ENCODE peak calls at places on chromosomes 3 and 15, in eight cellular contexts. G is EL; Q is mammary epithelial cell; R is activated naive CD4-positive, alpha-beta T cell treated with anti-CD3 and anti-CD28 coated beads, Interleukin-2, amount 50 U/mL, for 72 hours; U is head of caudate nucleus; D is M059J; T is T-helper 17 cell; H is fibroblast of the aortic adventitia. J is an unnamed sample.

GRCh38 chr3:128296469-128297251 is 143.4 kb downstream of the EEFSEC start:
- DNase-seq in H (no peak), T (no peak), R (no peak), U (no peak), G (no peak), Q (no peak), D (no peak), J (no peak)

GRCh38 chr3:174191380-174191779 is 667.8 kb upstream of the NAALADL2 start:
- DNase-seq in G (no peak), U (no peak), D (no peak), T (no peak), R (no peak), Q (no peak), H (no peak), J (no peak)

GRCh38 chr3:172675371-172676193 is 35.3 kb downstream of the NCEH1 start:
- DNase-seq in H (peak; percentile 74), Q (peak; percentile 52), R (peak; percentile 33), G (peak; percentile 62), T (no peak), U (no peak), D (peak; percentile 80), J (no peak)

GRCh38 chr15:41043276-41043675 is 72.8 kb downstream of the INO80 start:
- DNase-seq in H (peak; percentile 89), R (no peak), D (no peak), U (no peak), G (peak; percentile 22), T (no peak), Q (no peak), J (no peak)

GRCh38 chr15:97874139-97874538 is 86.4 kb upstream of the ARRDC4 start:
- DNase-seq in D (no peak), H (no peak), G (no peak), U (no peak), R (no peak), Q (no peak), T (no peak), J (no peak)

GRCh38 chr3:167437428-167438139 is 36.3 kb downstream of the SERPINI2 start:
- DNase-seq in U (peak; percentile 56), G (no peak), D (no peak), T (no peak), H (no peak), R (no peak), Q (no peak), J (no peak)

GRCh38 chr3:160695906-160696305 is 18.9 kb downstream of the ARL14 start:
- DNase-seq in G (peak; percentile 69), H (peak; percentile 22), U (no peak), T (no peak), D (peak; percentile 89), R (no peak), Q (no peak), J (no peak)

GRCh38 chr3:141405025-141405424 is 36.7 kb downstream of the ZBTB38 start:
- DNase-seq in Q (no peak), G (peak; percentile 76), T (no peak), U (no peak), R (no peak), D (peak; percentile 50), H (peak; percentile 72), J (no peak)

GRCh38 chr3:64157150-64158035 is 67.9 kb downstream of the PRICKLE2 start:
- DNase-seq in R (no peak), G (no peak), D (no peak), T (no peak), Q (no peak), H (no peak), U (no peak), J (no peak)

GRCh38 chr3:13140596-13140995 is 67.4 kb upstream of the IQSEC1 start:
- DNase-seq in D (no peak), H (no peak), U (no peak), Q (no peak), R (no peak), T (no peak), G (no peak), J (no peak)

GRCh38 chr3:43707998-43708397 is 17.3 kb downstream of the ABHD5 start:
- DNase-seq in Q (peak; percentile 95), T (no peak), H (peak; percentile 89), R (no peak), D (peak; percentile 88), U (no peak), G (peak; percentile 91), J (no peak)

GRCh38 chr15:28899061-28899738 is 13.4 kb downstream of the APBA2 start:
- DNase-seq in T (no peak), H (no peak), U (no peak), Q (no peak), R (no peak), D (no peak), G (no peak), J (no peak)

GRCh38 chr15:89171136-89172072 is 50.0 kb downstream of the RLBP1 start:
- DNase-seq in U (peak; percentile 48), Q (no peak), R (peak; percentile 52), T (no peak), D (peak; percentile 47), G (peak; percentile 35), H (peak; percentile 51), J (peak; percentile 46)

GRCh38 chr3:89419647-89420141 is 312.3 kb downstream of the EPHA3 start:
- DNase-seq in T (no peak), R (no peak), Q (peak; percentile 12), H (peak; percentile 2), U (no peak), D (no peak), G (no peak), J (no peak)

GRCh38 chr3:21328982-21329381 is 422.0 kb downstream of the ZNF385D start:
- DNase-seq in T (no peak), G (no peak), D (no peak), R (no peak), U (no peak), Q (no peak), H (no peak), J (no peak)

GRCh38 chr3:42732829-42733459 is 30.3 kb upstream of the HHATL start:
- DNase-seq in R (no peak), Q (no peak), D (no peak), U (no peak), H (no peak), G (no peak), T (no peak), J (no peak)

GRCh38 chr3:138943724-138944131 is 3.2 kb downstream of the FOXL2 start:
- DNase-seq in R (no peak), U (no peak), Q (no peak), H (peak; percentile 35), G (no peak), D (no peak), T (no peak), J (no peak)

GRCh38 chr15:101269479-101270223 is 7.6 kb downstream of the SELENOS start:
- DNase-seq in H (no peak), U (no peak), D (peak; percentile 31), R (no peak), Q (no peak), T (no peak), G (no peak), J (no peak)

GRCh38 chr3:137767146-137768020 is 3.3 kb downstream of the SOX14 start:
- DNase-seq in G (no peak), R (no peak), T (no peak), U (no peak), Q (no peak), D (no peak), H (no peak), J (no peak)

GRCh38 chr15:95086543-95087252 is 855.3 kb downstream of the MCTP2 start:
- DNase-seq in Q (peak; percentile 39), U (no peak), R (no peak), H (peak; percentile 11), T (no peak), D (peak; percentile 2), G (peak; percentile 59), J (no peak)

GRCh38 chr3:83457516-83457915 is 1501.3 kb upstream of the CADM2 start:
- DNase-seq in D (no peak), G (no peak), U (no peak), Q (no peak), R (no peak), H (no peak), T (no peak), J (no peak)

GRCh38 chr15:38864827-38865604 is 300.4 kb upstream of the RASGRP1 start:
- DNase-seq in H (peak; percentile 99), D (no peak), U (no peak), G (no peak), T (no peak), R (no peak), Q (no peak), J (peak; percentile 16)

J was measured in globus pallidus.